ENCODE peak calls at places on chromosomes 4 and X, in six cellular contexts. T is osteocyte; I is EL; Y is aorta; E is CD8-positive, alpha-beta memory T cell; N is stimulated activated CD4-positive, alpha-beta T cell treated with anti-CD3 and anti-CD28 coated beads, Interleukin-4, amount 100 ng/mL, for 48 hours. P is an unnamed sample.

GRCh38 chrX:45598841-45599240 is 398.2 kb upstream of the DIPK2B start:
- DNase-seq in T (no peak), E (no peak), Y (no peak), N (no peak), I (peak), P (no peak)

GRCh38 chrX:51893931-51894696 is 691 bp downstream of the MAGED1 start:
- DNase-seq in Y (no peak), N (no peak), E (no peak), I (peak), T (no peak), P (peak)

GRCh38 chrX:130916636-130917422 is 13.8 kb upstream of the ENOX2 start:
- DNase-seq in I (peak), N (peak), Y (no peak), T (no peak), E (peak), P (peak)

GRCh38 chr4:25457053-25457715 is 80.1 kb downstream of the ANAPC4 start:
- DNase-seq in I (peak), E (no peak), Y (no peak), N (no peak), T (no peak), P (peak)

GRCh38 chr4:184355111-184355604 is 119.2 kb downstream of the IRF2 start:
- DNase-seq in T (peak), N (no peak), I (peak), E (peak), Y (no peak), P (peak)

GRCh38 chr4:81426770-81427604 is 44.7 kb downstream of the RASGEF1B start:
- DNase-seq in Y (no peak), I (no peak), E (no peak), T (no peak), N (no peak), P (peak)

GRCh38 chr4:52861879-52862604 is at the start of gene RASL11B:
- DNase-seq in Y (peak), I (peak), T (peak), E (peak), N (peak), P (peak)

GRCh38 chr4:101556845-101557244 is 209.5 kb upstream of the PPP3CA start:
- DNase-seq in Y (no peak), E (no peak), T (no peak), N (no peak), I (no peak), P (no peak)

GRCh38 chr4:150859435-150859834 is 155.6 kb downstream of the LRBA start:
- DNase-seq in E (no peak), I (no peak), N (no peak), Y (no peak), T (no peak), P (no peak)

GRCh38 chr4:99180367-99181169 is 36.5 kb upstream of the ADH4 start:
- DNase-seq in I (peak), Y (no peak), E (no peak), T (no peak), N (no peak), P (no peak)

GRCh38 chr4:87180767-87181166 is 39.7 kb downstream of the KLHL8 start:
- DNase-seq in Y (no peak), I (peak), E (no peak), T (no peak), N (no peak), P (no peak)

GRCh38 chr4:38058186-38058585 is 98.0 kb downstream of the PTTG2 start:
- DNase-seq in E (no peak), T (no peak), N (no peak), Y (no peak), I (no peak), P (no peak)

GRCh38 chr4:7461171-7461570 is 26.4 kb upstream of the PSAPL1 start:
- DNase-seq in I (no peak), N (no peak), Y (no peak), E (no peak), T (no peak), P (no peak)

GRCh38 chrX:68941385-68941952 is 112.6 kb downstream of the EFNB1 start:
- DNase-seq in N (no peak), Y (no peak), T (no peak), I (no peak), E (no peak), P (no peak)

GRCh38 chr4:14180166-14180565 is 552.6 kb upstream of the BOD1L1 start:
- DNase-seq in Y (no peak), E (no peak), T (no peak), I (no peak), N (no peak), P (no peak)

GRCh38 chr4:11912886-11913285 is 484.2 kb upstream of the HS3ST1 start:
- DNase-seq in I (no peak), E (no peak), T (no peak), Y (no peak), N (no peak), P (peak)

GRCh38 chrX:81528041-81528440 is 326.1 kb downstream of the SH3BGRL start:
- DNase-seq in N (no peak), T (no peak), E (no peak), Y (no peak), I (no peak), P (no peak)

GRCh38 chrX:153560000-153560399 is 38.9 kb downstream of the CCNQ start:
- DNase-seq in E (no peak), I (no peak), N (no peak), Y (no peak), T (no peak), P (no peak)

P was measured in Daoy.